ENCODE peak calls at places on chromosomes 11 and 22, in seven cellular contexts. O, Q, D, J, V, T and G are unnamed samples.

GRCh38 chr11:28715726-28716125 is 607.5 kb downstream of the METTL15 start:
- DNase-seq in O (no peak), Q (no peak), D (no peak), J (no peak), V (peak), T (no peak), G (no peak)

GRCh38 chr22:48376936-48377335 is 1450.7 kb downstream of the BRD1 start:
- DNase-seq in O (no peak), Q (no peak), D (no peak), J (peak), V (no peak), T (no peak), G (no peak)

GRCh38 chr11:135006800-135007199 is 594.8 kb upstream of the B3GAT1 start:
- DNase-seq in O (no peak), Q (no peak), D (no peak), J (no peak), V (no peak), T (no peak), G (no peak)

GRCh38 chr11:112227002-112227401 is 774 bp downstream of the PTS start:
- DNase-seq in O (no peak), Q (no peak), D (no peak), J (no peak), V (peak), T (no peak), G (no peak)

GRCh38 chr22:44261164-44261860 is 51.4 kb downstream of the SHISAL1 start:
- DNase-seq in O (no peak), Q (no peak), D (no peak), J (peak), V (no peak), T (no peak), G (no peak)

GRCh38 chr22:44807232-44807631 is 54.9 kb downstream of the ARHGAP8 start:
- DNase-seq in O (no peak), Q (no peak), D (no peak), J (no peak), V (no peak), T (no peak), G (no peak)

GRCh38 chr11:120834686-120835225 is 189.1 kb upstream of the TBCEL start:
- DNase-seq in O (no peak), Q (no peak), D (no peak), J (no peak), V (no peak), T (no peak), G (no peak)

GRCh38 chr11:29432719-29433325 is 584.0 kb downstream of the KCNA4 start:
- DNase-seq in O (no peak), Q (no peak), D (no peak), J (no peak), V (peak), T (no peak), G (no peak)

GRCh38 chr22:26660961-26661578 is 3.7 kb downstream of the MIAT start:
- DNase-seq in O (no peak), Q (no peak), D (no peak), J (no peak), V (no peak), T (no peak), G (no peak)

GRCh38 chr11:1639102-1639620 is 9.6 kb downstream of the KRTAP5-5 start:
- DNase-seq in O (no peak), Q (no peak), D (no peak), J (no peak), V (no peak), T (no peak), G (no peak)

GRCh38 chr22:37063436-37064420 is 12.2 kb downstream of the KCTD17 start:
- DNase-seq in O (no peak), Q (no peak), D (no peak), J (no peak), V (no peak), T (peak), G (peak)

GRCh38 chr11:69705246-69705856 is 1.5 kb upstream of the FGF19 start:
- DNase-seq in O (no peak), Q (no peak), D (no peak), J (no peak), V (no peak), T (no peak), G (no peak)

GRCh38 chr22:50252081-50253045 is 1.3 kb upstream of the HDAC10 start:
- DNase-seq in O (peak), Q (peak), D (peak), J (peak), V (peak), T (peak), G (peak)

GRCh38 chr22:23070418-23071162 is at the start of gene GNAZ:
- DNase-seq in O (no peak), Q (peak), D (peak), J (peak), V (peak), T (no peak), G (peak)

GRCh38 chr11:65927904-65928397 is 8.7 kb downstream of the DRAP1 start:
- DNase-seq in O (peak), Q (peak), D (no peak), J (no peak), V (peak), T (no peak), G (no peak)

GRCh38 chr11:68471360-68472340 is 11.1 kb downstream of the PPP6R3 start:
- DNase-seq in O (peak), Q (peak), D (no peak), J (no peak), V (peak), T (no peak), G (no peak)

GRCh38 chr11:12200359-12201015 is 90.1 kb downstream of the MICAL2 start:
- DNase-seq in O (no peak), Q (no peak), D (no peak), J (peak), V (peak), T (no peak), G (no peak)

GRCh38 chr22:29751139-29751538 is 15.7 kb downstream of the ZMAT5 start:
- DNase-seq in O (no peak), Q (no peak), D (no peak), J (no peak), V (no peak), T (no peak), G (no peak)

GRCh38 chr22:23251445-23252093 is 71.3 kb downstream of the BCR start:
- DNase-seq in O (no peak), Q (peak), D (no peak), J (no peak), V (no peak), T (no peak), G (no peak)

GRCh38 chr11:102994101-102994500 is 38.6 kb upstream of the MMP13 start:
- DNase-seq in O (no peak), Q (no peak), D (no peak), J (no peak), V (peak), T (no peak), G (no peak)

GRCh38 chr11:100849009-100849913 is 162.2 kb downstream of the ARHGAP42 start:
- DNase-seq in O (no peak), Q (no peak), D (no peak), J (no peak), V (no peak), T (no peak), G (no peak)

GRCh38 chr11:11944444-11944843 is 64.0 kb downstream of the DKK3 start:
- DNase-seq in O (no peak), Q (no peak), D (no peak), J (no peak), V (no peak), T (no peak), G (no peak)

GRCh38 chr11:45142241-45142885 is 4.1 kb upstream of the PRDM11 start:
- DNase-seq in O (no peak), Q (no peak), D (no peak), J (no peak), V (no peak), T (no peak), G (no peak)

GRCh38 chr22:20972014-20972797 is 5.2 kb downstream of the AIFM3 start:
- DNase-seq in O (no peak), Q (no peak), D (no peak), J (no peak), V (peak), T (peak), G (peak)

GRCh38 chr11:59283311-59283710 is 70.6 kb upstream of the MPEG1 start:
- DNase-seq in O (no peak), Q (no peak), D (no peak), J (no peak), V (no peak), T (no peak), G (no peak)

GRCh38 chr11:19713221-19714092 is 820 bp downstream of the NAV2 start:
- DNase-seq in O (no peak), Q (peak), D (no peak), J (no peak), V (peak), T (no peak), G (peak)